ENCODE peak calls at places on chromosomes 13 and 19, in five cellular contexts. J, N, Z, M and X are unnamed samples.

GRCh38 chr13:82976499-82976898 is 905.8 kb downstream of the SLITRK1 start:
- DNase-seq in J (peak; percentile 20), N (no peak), Z (no peak), M (peak; percentile 41), X (no peak)

GRCh38 chr13:27304611-27305010 is 34.0 kb downstream of the RASL11A start:
- DNase-seq in J (no peak), N (no peak), Z (no peak), M (no peak), X (no peak)

GRCh38 chr19:49592486-49593232 is 1.7 kb downstream of the PRR12 start:
- DNase-seq in J (peak; percentile 52), N (no peak), Z (peak; percentile 69), M (peak; percentile 86), X (peak; percentile 42)

GRCh38 chr19:3282155-3282554 is 57.7 kb downstream of the CELF5 start:
- DNase-seq in J (no peak), N (no peak), Z (no peak), M (no peak), X (no peak)

GRCh38 chr19:41927810-41928192 is 448 bp downstream of the ERFL start:
- DNase-seq in J (no peak), N (no peak), Z (peak; percentile 46), M (peak; percentile 80), X (peak; percentile 70)

GRCh38 chr19:42324655-42325307 is 654 bp upstream of the MEGF8 start:
- DNase-seq in J (no peak), N (no peak), Z (no peak), M (no peak), X (no peak)

GRCh38 chr19:55643003-55643732 is at the start of gene ZNF581:
- DNase-seq in J (peak; percentile 87), N (no peak), Z (peak; percentile 85), M (peak; percentile 97), X (peak; percentile 83)

GRCh38 chr13:66657165-66657895 is 572.8 kb downstream of the PCDH9 start:
- DNase-seq in J (peak; percentile 22), N (peak; percentile 70), Z (peak; percentile 8), M (no peak), X (no peak)

GRCh38 chr19:54493967-54494585 is 8.6 kb upstream of the LAIR2 start:
- DNase-seq in J (no peak), N (no peak), Z (no peak), M (no peak), X (no peak)

GRCh38 chr19:15268928-15269253 is 36.6 kb upstream of the EPHX3 start:
- DNase-seq in J (no peak), N (no peak), Z (no peak), M (no peak), X (no peak)

GRCh38 chr13:80858131-80858530 is 517.2 kb upstream of the SPRY2 start:
- DNase-seq in J (no peak), N (no peak), Z (peak; percentile 27), M (no peak), X (no peak)

GRCh38 chr19:4453232-4454179 is 4.1 kb downstream of the UBXN6 start:
- DNase-seq in J (no peak), N (no peak), Z (no peak), M (no peak), X (no peak)

GRCh38 chr19:6744381-6745288 is 5.2 kb downstream of the TRIP10 start:
- DNase-seq in J (peak; percentile 92), N (no peak), Z (no peak), M (no peak), X (no peak)

GRCh38 chr19:45526143-45526542 is 18.9 kb downstream of the VASP start:
- DNase-seq in J (peak; percentile 67), N (no peak), Z (peak; percentile 97), M (no peak), X (peak; percentile 40)

GRCh38 chr13:46595136-46595917 is 42.4 kb downstream of the LRCH1 start:
- DNase-seq in J (peak; percentile 49), N (no peak), Z (no peak), M (peak; percentile 53), X (no peak)

GRCh38 chr19:49456351-49456750 is 3.3 kb downstream of the ALDH16A1 start:
- DNase-seq in J (peak; percentile 52), N (no peak), Z (no peak), M (no peak), X (no peak)

GRCh38 chr13:48595330-48596127 is 58.2 kb upstream of the CYSLTR2 start:
- DNase-seq in J (peak; percentile 77), N (peak; percentile 50), Z (peak; percentile 68), M (peak; percentile 91), X (peak; percentile 77)

GRCh38 chr13:72651196-72651595 is 76.2 kb downstream of the MZT1 start:
- DNase-seq in J (no peak), N (peak; percentile 31), Z (peak; percentile 50), M (peak; percentile 51), X (no peak)

GRCh38 chr13:99086869-99087129 is 108.9 kb upstream of the DOCK9 start:
- DNase-seq in J (no peak), N (no peak), Z (no peak), M (no peak), X (peak; percentile 51)

GRCh38 chr13:65613004-65613403 is 1617.1 kb downstream of the PCDH9 start:
- DNase-seq in J (no peak), N (peak; percentile 8), Z (peak; percentile 62), M (peak; percentile 53), X (no peak)

GRCh38 chr19:42092350-42092749 is 16.4 kb downstream of the ZNF574 start:
- DNase-seq in J (peak; percentile 37), N (no peak), Z (peak; percentile 82), M (peak; percentile 78), X (peak; percentile 66)

GRCh38 chr13:113066142-113066455 is 39.5 kb upstream of the F7 start:
- DNase-seq in J (no peak), N (no peak), Z (no peak), M (no peak), X (no peak)

GRCh38 chr13:105363747-105364177 is 1171.7 kb downstream of the EFNB2 start:
- DNase-seq in J (no peak), N (no peak), Z (no peak), M (no peak), X (peak; percentile 69)

GRCh38 chr19:33427801-33428626 is 54.5 kb downstream of the CEBPG start:
- DNase-seq in J (no peak), N (no peak), Z (no peak), M (no peak), X (no peak)

GRCh38 chr13:84481958-84482357 is 599.7 kb upstream of the SLITRK1 start:
- DNase-seq in J (peak; percentile 64), N (no peak), Z (no peak), M (no peak), X (no peak)

GRCh38 chr19:39195755-39196154 is 1.0 kb upstream of the NCCRP1 start:
- DNase-seq in J (no peak), N (no peak), Z (no peak), M (no peak), X (no peak)

GRCh38 chr13:57858376-57858775 is 226.8 kb downstream of the PCDH17 start:
- DNase-seq in J (no peak), N (no peak), Z (no peak), M (no peak), X (no peak)

GRCh38 chr19:15623711-15624318 is 8.8 kb downstream of the CYP4F8 start:
- DNase-seq in J (no peak), N (no peak), Z (peak; percentile 5), M (peak; percentile 53), X (peak; percentile 39)

GRCh38 chr13:101875717-101876393 is 423.4 kb downstream of the ITGBL1 start:
- DNase-seq in J (peak; percentile 12), N (no peak), Z (no peak), M (no peak), X (no peak)

GRCh38 chr13:113741101-113741731 is 17.8 kb upstream of the TMEM255B start:
- DNase-seq in J (no peak), N (no peak), Z (no peak), M (no peak), X (peak; percentile 56)

GRCh38 chr13:100789481-100789880 is 114.9 kb upstream of the TMTC4 start:
- DNase-seq in J (peak; percentile 5), N (no peak), Z (no peak), M (no peak), X (no peak)

DNA sequence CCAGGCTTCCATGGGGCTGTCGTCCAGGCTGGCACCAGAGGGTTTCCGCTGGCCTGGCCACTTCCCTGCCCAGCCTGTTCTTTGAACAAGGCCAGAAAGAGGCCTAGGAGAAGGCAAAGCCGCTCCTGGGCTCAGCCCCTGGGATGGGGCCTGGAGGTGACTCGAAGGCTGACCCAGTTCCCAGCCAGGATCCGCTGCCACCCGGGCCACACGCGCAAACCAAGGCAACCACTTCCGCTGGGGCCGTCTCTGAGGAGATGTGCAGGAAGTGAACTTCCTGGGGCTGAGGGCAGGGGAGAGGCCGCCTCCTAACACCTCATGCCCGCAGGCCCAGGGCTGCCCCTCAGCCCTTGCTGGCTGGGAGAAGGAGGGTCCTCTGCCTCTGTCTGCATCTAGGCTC is 15.2 kb downstream of the PLEKHF1 start:
- DNase-seq in J (no peak), N (no peak), Z (no peak), M (peak; percentile 56), X (peak; percentile 93)
- H2AFZ ChIP-seq in J (no peak overlapping the region), N (no peak overlapping the region), Z (no peak overlapping the region), M (no peak overlapping the region), X (peak overlapping the region; percentile 68)

DNA sequence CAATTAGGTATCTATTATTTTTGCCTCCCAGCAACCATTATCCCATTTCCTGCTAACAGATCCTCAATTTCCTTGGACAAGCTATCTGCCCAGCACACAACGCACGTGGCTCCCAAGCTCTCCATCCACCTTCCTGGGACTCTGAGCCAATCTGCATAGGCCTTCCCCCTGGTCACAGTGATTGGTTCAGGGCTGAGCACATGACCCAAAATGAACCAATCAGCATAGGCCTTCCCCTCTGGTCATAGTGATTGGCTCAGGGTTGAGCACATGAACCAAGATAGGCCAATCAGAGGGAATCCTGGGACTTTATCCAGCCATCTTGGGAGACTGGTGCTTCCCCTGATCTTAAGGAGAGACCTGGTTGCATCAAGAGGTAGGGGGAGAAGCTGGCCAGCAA is 5.8 kb downstream of the CPAMD8 start:
- DNase-seq in J (no peak), N (peak; percentile 15), Z (peak; percentile 37), M (peak; percentile 81), X (peak; percentile 8)
- H3K27ac ChIP-seq in J (no peak overlapping the region), N (no peak overlapping the region), Z (no peak overlapping the region), M (no peak overlapping the region), X (no peak overlapping the region)

DNA sequence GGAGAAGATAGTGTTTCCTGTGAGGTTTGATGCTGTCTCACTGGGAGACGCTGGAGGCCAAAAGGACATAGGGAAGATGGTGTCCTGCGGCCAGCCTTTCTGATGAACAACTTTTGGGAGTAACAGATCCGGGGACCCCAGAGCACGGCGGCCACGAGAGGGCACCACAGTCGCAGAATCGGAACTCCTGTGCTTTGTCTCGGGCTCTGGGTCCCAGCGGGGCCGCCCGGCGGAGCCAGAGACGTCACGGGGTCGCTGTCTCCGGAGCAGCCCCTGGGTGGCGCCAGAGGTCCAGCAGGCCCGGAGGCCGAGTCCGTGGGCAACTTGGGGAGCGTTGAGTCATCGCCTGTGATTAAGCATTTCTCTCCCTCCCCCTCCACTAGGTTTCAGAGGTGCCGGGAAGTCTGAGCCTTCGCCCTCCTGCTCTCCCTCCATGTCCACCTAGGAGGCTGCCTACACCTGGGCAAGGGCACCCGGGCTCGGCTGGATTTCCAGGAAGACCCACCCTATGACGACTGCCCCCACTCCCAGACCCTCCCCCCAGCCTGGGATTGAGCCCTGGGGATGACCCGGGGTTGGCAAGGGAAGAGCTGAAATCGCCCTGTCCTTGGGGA is 3.2 kb downstream of the NANOS3 start:
- DNase-seq in J (peak; percentile 100), N (peak; percentile 91), Z (peak; percentile 96), M (peak; percentile 97), X (peak; percentile 97)
- H2AFZ ChIP-seq in J (peak overlapping the region; percentile 80), N (peak overlapping the region; percentile 74), Z (peak overlapping the region; percentile 84), M (peak overlapping the region; percentile 22), X (peak overlapping the region; percentile 42)

DNA sequence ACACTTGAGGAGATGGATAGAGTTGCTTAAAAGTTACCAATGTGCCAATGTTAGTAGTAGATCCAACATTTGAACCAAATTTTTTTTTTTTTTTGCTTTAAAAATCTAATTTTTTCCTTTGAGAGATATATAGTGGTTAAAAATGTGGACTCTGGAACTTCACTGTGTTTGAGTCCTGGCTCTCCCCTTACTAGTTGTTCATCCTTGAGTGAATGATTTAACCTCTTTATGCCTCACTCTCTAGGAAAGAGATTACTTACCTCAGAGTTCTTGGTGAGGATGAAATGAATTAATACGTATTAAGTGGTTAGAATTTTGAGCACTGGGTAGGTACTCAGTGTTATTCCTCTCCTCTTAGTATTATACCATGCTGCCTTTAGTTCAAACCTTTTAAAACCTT is 24.3 kb downstream of the PDS5B start:
- DNase-seq in J (no peak), N (no peak), Z (no peak), M (no peak), X (no peak)
- H3K27ac ChIP-seq in J (no peak overlapping the region), N (no peak overlapping the region), Z (no peak overlapping the region), M (no peak overlapping the region), X (no peak overlapping the region)